ENCODE peak calls at places on chromosome 20, in nine cellular contexts. H, W, R, O, N, G, V, Q and Z are unnamed samples.

GRCh38 chr20:38790210-38791053 is 15.1 kb upstream of the PPP1R16B start:
- DNase-seq in Q (peak), N (peak), R (no peak), O (no peak), W (peak), H (no peak), V (peak), G (no peak), Z (no peak)

GRCh38 chr20:40868568-40869223 is 159.9 kb upstream of the TOP1 start:
- DNase-seq in R (peak), Q (no peak), W (no peak), N (no peak), O (no peak), H (peak), G (no peak), V (no peak), Z (no peak)

GRCh38 chr20:46255440-46256104 is 52.7 kb downstream of the CDH22 start:
- DNase-seq in Q (no peak), G (no peak), R (peak), O (peak), W (no peak), V (peak), N (peak), H (peak), Z (peak)

GRCh38 chr20:23629017-23629541 is 8.7 kb downstream of the CST3 start:
- DNase-seq in N (peak), G (no peak), R (no peak), V (no peak), W (no peak), Q (no peak), H (no peak), O (no peak), Z (no peak)

GRCh38 chr20:44075191-44075949 is 111.6 kb downstream of the JPH2 start:
- DNase-seq in Q (no peak), V (no peak), G (no peak), H (no peak), R (no peak), W (no peak), O (no peak), N (no peak), Z (peak)

GRCh38 chr20:59825944-59826759 is 107.3 kb downstream of the SYCP2 start:
- DNase-seq in R (peak), Q (no peak), O (no peak), N (peak), H (no peak), W (no peak), G (no peak), V (no peak), Z (no peak)

GRCh38 chr20:62156254-62156556 is 12.6 kb downstream of the SS18L1 start:
- DNase-seq in N (no peak), W (no peak), H (no peak), V (no peak), R (no peak), Q (peak), G (no peak), O (no peak), Z (no peak)

GRCh38 chr20:15923030-15923776 is 650.0 kb downstream of the KIF16B start:
- DNase-seq in G (peak), N (no peak), V (no peak), W (no peak), H (no peak), Q (no peak), R (no peak), O (no peak), Z (no peak)

GRCh38 chr20:41654884-41655283 is 36.7 kb upstream of the CHD6 start:
- DNase-seq in N (no peak), V (peak), O (no peak), W (peak), Q (peak), G (no peak), H (no peak), R (no peak), Z (no peak)

GRCh38 chr20:14046534-14046933 is 51.2 kb downstream of the MACROD2 start:
- DNase-seq in V (no peak), O (no peak), N (no peak), W (no peak), G (no peak), R (no peak), Q (no peak), H (no peak), Z (no peak)

GRCh38 chr20:62045118-62045517 is 20.6 kb downstream of the TAF4 start:
- DNase-seq in N (no peak), R (no peak), H (no peak), O (no peak), W (no peak), V (no peak), G (no peak), Q (no peak), Z (no peak)

GRCh38 chr20:59333928-59334327 is 33.5 kb downstream of the EDN3 start:
- DNase-seq in V (no peak), W (no peak), R (no peak), O (no peak), N (no peak), Q (no peak), G (no peak), H (no peak), Z (no peak)

GRCh38 chr20:58670659-58671058 is 19.6 kb downstream of the STX16 start:
- DNase-seq in O (no peak), N (no peak), V (no peak), H (no peak), G (no peak), R (no peak), Q (no peak), W (no peak), Z (no peak)

GRCh38 chr20:20743511-20744169 is 31.2 kb upstream of the RALGAPA2 start:
- DNase-seq in R (peak), W (peak), O (peak), H (peak), Q (peak), G (no peak), V (peak), N (peak), Z (no peak)

GRCh38 chr20:47720636-47721427 is 64.4 kb downstream of the SULF2 start:
- DNase-seq in G (no peak), O (no peak), N (no peak), W (no peak), R (no peak), H (no peak), V (no peak), Q (no peak), Z (no peak)

GRCh38 chr20:48730977-48731376 is 96.8 kb downstream of the PREX1 start:
- DNase-seq in R (no peak), W (no peak), O (no peak), G (no peak), V (no peak), H (no peak), N (no peak), Q (no peak), Z (no peak)

GRCh38 chr20:2382833-2383232 is 2.1 kb downstream of the TGM6 start:
- DNase-seq in G (no peak), V (no peak), W (no peak), H (no peak), Q (no peak), R (no peak), N (peak), O (no peak), Z (no peak)

GRCh38 chr20:24132246-24132645 is 143.7 kb upstream of the GGTLC1 start:
- DNase-seq in R (no peak), O (no peak), G (no peak), N (peak), Q (no peak), V (peak), H (no peak), W (no peak), Z (no peak)

GRCh38 chr20:8535403-8536003 is 403.4 kb downstream of the PLCB1 start:
- DNase-seq in G (no peak), N (no peak), W (peak), Q (peak), V (peak), R (no peak), O (no peak), H (no peak), Z (no peak)

GRCh38 chr20:53124803-53125202 is 152.6 kb downstream of the TSHZ2 start:
- DNase-seq in H (no peak), O (no peak), W (no peak), R (no peak), N (no peak), G (no peak), V (no peak), Q (no peak), Z (no peak)

DNA sequence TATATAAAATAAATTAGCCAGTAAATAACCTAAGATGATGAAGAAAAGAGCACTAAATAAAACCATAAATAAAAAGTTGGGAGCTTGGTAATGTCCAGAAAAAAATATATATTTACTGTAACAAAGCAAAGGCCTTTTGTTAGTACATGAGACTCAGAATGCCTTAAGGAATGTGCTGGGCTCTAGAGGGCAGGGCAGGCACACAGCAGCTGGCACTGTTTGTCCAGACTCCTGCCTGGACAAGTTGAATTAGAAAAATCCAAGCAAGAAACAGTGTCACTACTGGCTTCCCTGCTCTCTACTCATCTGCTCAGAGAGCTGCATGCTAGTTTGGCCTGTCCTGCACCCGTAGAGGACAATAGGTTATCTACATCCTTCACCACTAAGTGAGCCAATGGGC is 8.8 kb downstream of the DEFB129 start:
- DNase-seq in O (no peak), W (peak), G (no peak), R (peak), V (no peak), N (peak), H (no peak), Q (no peak), Z (no peak)
- TF ChIP-seq CTCF in O (no peak), W (peak), G (no peak), R (no peak), V (peak), N (peak), H (peak), Q (peak), Z (no peak)

DNA sequence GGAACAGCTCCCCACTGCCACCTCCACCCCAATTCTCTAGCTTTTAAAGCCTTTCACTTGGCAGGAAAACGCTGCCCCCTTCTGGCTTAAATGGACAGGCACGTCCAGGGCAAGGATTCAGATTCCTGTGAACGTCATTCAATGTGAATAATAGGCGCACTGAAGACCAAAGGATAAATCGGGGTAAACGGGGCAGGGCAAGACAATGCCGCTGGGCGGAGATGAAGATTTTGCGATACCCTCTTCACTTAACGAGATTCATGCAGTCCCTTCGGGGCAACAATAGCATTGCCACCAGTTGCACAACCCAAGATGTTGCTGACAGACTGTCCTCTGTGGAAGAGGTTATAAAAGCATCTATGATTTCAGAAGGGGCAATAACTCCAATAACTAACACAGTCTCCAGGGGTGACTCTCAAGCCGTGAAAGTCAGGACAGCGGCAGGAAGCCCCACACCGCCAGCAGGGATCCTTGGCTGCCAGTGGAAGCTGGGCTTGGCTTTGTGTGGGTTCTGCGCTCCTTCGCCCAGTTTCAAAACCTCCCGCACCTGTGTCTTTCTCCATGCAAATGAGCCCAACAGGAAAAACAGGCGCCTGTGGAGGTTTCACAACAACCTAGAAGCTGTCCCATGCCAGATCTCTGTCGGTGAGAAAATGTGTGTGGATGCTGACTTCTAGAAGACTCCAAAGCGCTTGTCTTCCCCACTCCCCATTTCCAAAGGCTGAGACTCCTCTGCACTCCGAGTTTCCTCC is 291.8 kb downstream of the BMP7 start:
- DNase-seq in R (peak), V (peak), H (no peak), G (no peak), W (peak), Q (peak), N (peak), O (peak), Z (no peak)
- TF ChIP-seq CTCF in R (peak), V (peak), H (peak), G (peak), W (peak), Q (peak), N (peak), O (peak), Z (peak)

DNA sequence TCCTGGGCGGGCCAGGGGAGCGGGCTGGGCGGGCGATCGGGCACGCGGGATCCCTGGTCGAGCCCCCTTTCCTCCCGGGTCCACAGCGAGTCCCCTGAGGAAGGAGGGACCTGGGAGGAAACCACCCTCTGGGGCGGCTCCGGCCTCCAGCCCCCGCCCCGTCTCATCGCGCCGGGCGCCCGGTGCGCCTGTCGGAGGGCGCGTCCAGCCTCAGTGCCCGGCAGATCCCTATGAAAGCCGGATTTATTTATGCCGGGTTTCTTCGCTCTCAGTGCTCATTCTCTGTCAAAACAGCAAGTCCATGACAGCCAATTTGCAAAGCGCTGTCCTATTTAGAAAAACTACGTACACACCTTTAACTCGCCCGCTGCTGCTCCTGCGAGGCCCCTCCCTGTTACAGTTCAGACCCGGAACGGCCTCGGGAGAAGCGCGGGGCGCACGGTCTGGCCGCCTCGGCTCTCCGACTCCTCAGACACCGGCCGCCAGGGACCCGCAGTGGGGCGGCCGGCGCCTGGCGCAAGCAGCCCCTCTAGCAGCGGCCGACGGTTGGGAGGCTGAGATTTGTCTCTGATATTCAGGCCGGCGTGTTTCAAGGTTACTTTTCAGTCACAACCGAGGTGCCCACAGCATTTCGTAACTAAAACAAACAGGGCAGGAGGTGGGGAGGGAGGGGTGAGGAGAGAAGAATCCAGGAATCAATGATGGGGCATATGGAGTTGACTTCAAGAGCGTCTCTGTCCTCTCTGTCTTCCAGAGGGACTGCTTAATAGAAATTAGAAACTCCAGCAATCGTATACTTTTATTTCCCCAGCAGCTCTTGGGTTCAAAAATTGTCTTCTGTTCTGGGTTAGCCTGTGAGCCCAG is 782 bp upstream of the FOXA2 start:
- DNase-seq in G (no peak), V (peak), N (peak), O (peak), R (no peak), H (no peak), W (peak), Q (peak), Z (no peak)
- TF ChIP-seq CTCF in G (no peak), V (no peak), N (no peak), O (no peak), R (no peak), H (no peak), W (no peak), Q (no peak), Z (no peak)

DNA sequence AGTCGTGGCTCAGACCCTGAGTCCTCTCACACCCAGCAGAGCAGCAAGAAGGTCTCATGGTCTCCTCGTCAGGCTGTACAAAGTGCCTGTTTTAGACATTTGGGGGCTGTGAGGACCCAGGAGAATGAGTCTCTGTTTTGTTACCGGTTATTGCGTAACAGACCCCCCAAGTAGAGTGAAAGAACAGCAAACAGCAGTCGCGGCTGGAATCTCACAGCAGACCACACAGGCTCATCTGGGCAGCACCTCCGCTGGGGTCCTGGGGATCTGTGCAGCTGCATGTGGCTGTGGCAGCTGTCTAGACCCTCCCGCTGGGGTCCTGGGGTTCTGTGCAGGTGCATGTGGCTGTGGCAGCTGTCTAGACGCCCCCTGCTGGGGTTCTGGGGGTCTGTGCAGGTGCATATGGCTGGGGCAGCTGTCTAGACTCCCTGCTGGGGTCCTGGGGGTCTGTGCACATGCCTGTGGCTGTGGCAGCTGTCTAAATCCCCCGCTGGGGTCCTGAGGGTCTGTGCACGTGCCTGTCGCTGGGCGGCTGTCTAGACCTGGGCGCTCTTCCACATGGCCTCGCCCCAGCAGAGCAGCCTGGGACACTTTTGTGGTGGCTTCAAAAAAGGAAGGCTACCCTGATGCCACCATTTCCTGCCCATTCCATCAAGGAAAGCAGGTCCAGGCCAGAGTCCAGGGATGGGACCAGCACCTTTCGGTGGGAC is 24.7 kb downstream of the ENTPD6 start:
- DNase-seq in V (peak), R (peak), H (no peak), N (no peak), G (no peak), Q (peak), W (peak), O (no peak), Z (no peak)
- TF ChIP-seq CTCF in V (peak), R (no peak), H (no peak), N (peak), G (peak), Q (peak), W (peak), O (peak), Z (peak)

DNA sequence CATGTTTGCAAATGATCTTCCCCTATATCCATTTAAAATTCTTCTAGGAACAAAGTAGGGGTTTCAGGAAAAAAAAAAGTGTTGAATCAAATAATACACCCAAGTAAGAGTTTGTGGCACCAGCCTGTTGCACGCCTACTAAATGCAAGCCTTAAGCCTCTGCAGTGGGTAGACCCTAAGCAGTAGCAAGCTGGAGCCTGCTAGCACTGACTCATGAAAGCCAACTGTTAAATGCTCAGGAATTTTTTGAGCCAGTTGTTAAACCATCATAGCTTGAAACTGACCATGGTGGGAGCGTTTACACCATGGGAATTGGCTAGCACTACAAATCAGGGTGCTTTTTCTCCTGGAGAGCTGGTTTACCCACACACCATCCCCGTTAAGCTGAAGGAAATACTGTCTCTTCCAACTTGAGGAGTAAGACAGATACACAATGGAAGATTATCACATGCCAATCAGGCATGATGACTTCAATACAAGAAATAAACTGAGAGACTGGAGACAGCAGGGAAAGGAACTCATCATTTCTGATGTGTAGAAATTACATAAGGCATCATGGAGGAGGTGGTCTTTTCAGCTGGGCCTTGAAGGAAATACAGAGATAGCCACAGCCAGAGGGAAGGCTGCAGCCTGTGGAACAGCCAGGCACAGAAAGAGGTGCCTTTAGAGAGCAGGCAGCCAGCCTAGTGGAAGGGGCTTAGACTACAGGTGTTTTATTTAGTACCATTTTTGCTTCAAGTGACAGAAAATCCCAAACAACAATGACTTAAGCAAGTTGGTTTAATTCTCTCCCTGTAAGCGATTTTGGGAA is 110.8 kb downstream of the SNX5 start:
- DNase-seq in G (no peak), N (peak), O (no peak), H (no peak), R (no peak), W (no peak), Q (no peak), V (no peak), Z (no peak)
- TF ChIP-seq CTCF in G (no peak), N (no peak), O (no peak), H (no peak), R (no peak), W (no peak), Q (no peak), V (no peak), Z (no peak)

GRCh38 chr20:32019156-32019510 is 8.9 kb downstream of the CCM2L start:
- DNase-seq in R (no peak), Q (peak), V (peak), H (no peak), W (peak), G (no peak), O (no peak), N (no peak), Z (no peak)

GRCh38 chr20:32018269-32019155 is 8.3 kb downstream of the CCM2L start:
- DNase-seq in V (peak), W (peak), H (peak), N (no peak), O (peak), G (no peak), Q (peak), R (peak), Z (peak)

GRCh38 chr20:32019563-32020463 is 9.6 kb downstream of the CCM2L start:
- DNase-seq in Q (no peak), H (no peak), W (no peak), V (no peak), O (no peak), G (no peak), R (no peak), N (no peak), Z (no peak)

GRCh38 chr20:32021091-32021490 is 10.9 kb downstream of the CCM2L start:
- DNase-seq in O (no peak), R (no peak), W (no peak), H (no peak), Q (no peak), G (no peak), N (no peak), V (no peak), Z (no peak)

GRCh38 chr20:32017711-32018251 is 7.5 kb downstream of the CCM2L start:
- DNase-seq in O (peak), W (peak), N (peak), R (no peak), H (no peak), V (peak), G (no peak), Q (peak), Z (no peak)
- TF ChIP-seq CTCF in O (peak), W (peak), N (peak), R (no peak), H (no peak), V (no peak), G (peak), Q (peak), Z (peak)